ENCODE peak calls at places on chromosomes 11 and 22, in eight cellular contexts. One of them, this sample, is unnamed.

GRCh38 chr22:36027960-36028645 is 521 bp downstream of the RBFOX2 start:
- DNase-seq in posterior cingulate gyrus: peak
- DNase-seq in activated T-cell treated with anti-CD3 and anti-CD28 coated beads, Interleukin-2, amount 50 U/mL, for 24 hours: no peak
- DNase-seq in upper lobe of right lung: no peak
- DNase-seq in GF-D8: no peak
- DNase-seq in effector CD4-positive, alpha-beta T cell: peak
- DNase-seq in HAP-1: no peak
- DNase-seq in memory B cell: no peak
- DNase-seq in this sample: peak

GRCh38 chr11:80899381-80899780 is 1458.6 kb upstream of the TENM4 start:
- DNase-seq in posterior cingulate gyrus: no peak
- DNase-seq in activated T-cell treated with anti-CD3 and anti-CD28 coated beads, Interleukin-2, amount 50 U/mL, for 24 hours: no peak
- DNase-seq in upper lobe of right lung: no peak
- DNase-seq in GF-D8: no peak
- DNase-seq in effector CD4-positive, alpha-beta T cell: no peak
- DNase-seq in HAP-1: no peak
- DNase-seq in memory B cell: no peak
- DNase-seq in this sample: no peak

GRCh38 chr11:66950113-66950535 is 8.1 kb downstream of the PC start:
- DNase-seq in posterior cingulate gyrus: peak
- DNase-seq in activated T-cell treated with anti-CD3 and anti-CD28 coated beads, Interleukin-2, amount 50 U/mL, for 24 hours: peak
- DNase-seq in upper lobe of right lung: no peak
- DNase-seq in GF-D8: no peak
- DNase-seq in effector CD4-positive, alpha-beta T cell: no peak
- DNase-seq in HAP-1: no peak
- DNase-seq in memory B cell: no peak
- DNase-seq in this sample: no peak

GRCh38 chr11:128662960-128663359 is 30.9 kb upstream of the FLI1 start:
- DNase-seq in posterior cingulate gyrus: no peak
- DNase-seq in activated T-cell treated with anti-CD3 and anti-CD28 coated beads, Interleukin-2, amount 50 U/mL, for 24 hours: no peak
- DNase-seq in upper lobe of right lung: no peak
- DNase-seq in GF-D8: peak
- DNase-seq in effector CD4-positive, alpha-beta T cell: no peak
- DNase-seq in HAP-1: no peak
- DNase-seq in memory B cell: no peak
- DNase-seq in this sample: no peak

GRCh38 chr11:15886866-15887265 is 469.5 kb downstream of the SOX6 start:
- DNase-seq in posterior cingulate gyrus: no peak
- DNase-seq in activated T-cell treated with anti-CD3 and anti-CD28 coated beads, Interleukin-2, amount 50 U/mL, for 24 hours: no peak
- DNase-seq in upper lobe of right lung: no peak
- DNase-seq in GF-D8: no peak
- DNase-seq in effector CD4-positive, alpha-beta T cell: no peak
- DNase-seq in HAP-1: no peak
- DNase-seq in memory B cell: no peak
- DNase-seq in this sample: no peak

GRCh38 chr11:28984216-28984615 is 876.0 kb downstream of the METTL15 start:
- DNase-seq in posterior cingulate gyrus: no peak
- DNase-seq in activated T-cell treated with anti-CD3 and anti-CD28 coated beads, Interleukin-2, amount 50 U/mL, for 24 hours: no peak
- DNase-seq in upper lobe of right lung: no peak
- DNase-seq in GF-D8: no peak
- DNase-seq in effector CD4-positive, alpha-beta T cell: no peak
- DNase-seq in HAP-1: no peak
- DNase-seq in memory B cell: no peak
- DNase-seq in this sample: no peak

GRCh38 chr11:3962406-3962840 is 107.0 kb downstream of the STIM1 start:
- DNase-seq in posterior cingulate gyrus: no peak
- DNase-seq in activated T-cell treated with anti-CD3 and anti-CD28 coated beads, Interleukin-2, amount 50 U/mL, for 24 hours: no peak
- DNase-seq in upper lobe of right lung: no peak
- DNase-seq in GF-D8: no peak
- DNase-seq in effector CD4-positive, alpha-beta T cell: no peak
- DNase-seq in HAP-1: no peak
- DNase-seq in memory B cell: no peak
- DNase-seq in this sample: no peak

GRCh38 chr11:129041611-129042018 is 98.9 kb upstream of the TP53AIP1 start:
- DNase-seq in posterior cingulate gyrus: no peak
- DNase-seq in activated T-cell treated with anti-CD3 and anti-CD28 coated beads, Interleukin-2, amount 50 U/mL, for 24 hours: no peak
- DNase-seq in upper lobe of right lung: no peak
- DNase-seq in GF-D8: no peak
- DNase-seq in effector CD4-positive, alpha-beta T cell: no peak
- DNase-seq in HAP-1: no peak
- DNase-seq in memory B cell: no peak
- DNase-seq in this sample: no peak

GRCh38 chr11:24264868-24265267 is 232.0 kb upstream of the LUZP2 start:
- DNase-seq in posterior cingulate gyrus: no peak
- DNase-seq in activated T-cell treated with anti-CD3 and anti-CD28 coated beads, Interleukin-2, amount 50 U/mL, for 24 hours: no peak
- DNase-seq in upper lobe of right lung: no peak
- DNase-seq in GF-D8: no peak
- DNase-seq in effector CD4-positive, alpha-beta T cell: no peak
- DNase-seq in HAP-1: no peak
- DNase-seq in memory B cell: no peak
- DNase-seq in this sample: no peak

GRCh38 chr11:114317738-114318137 is 21.5 kb downstream of the NNMT start:
- DNase-seq in posterior cingulate gyrus: no peak
- DNase-seq in activated T-cell treated with anti-CD3 and anti-CD28 coated beads, Interleukin-2, amount 50 U/mL, for 24 hours: no peak
- DNase-seq in upper lobe of right lung: peak
- DNase-seq in GF-D8: peak
- DNase-seq in effector CD4-positive, alpha-beta T cell: no peak
- DNase-seq in HAP-1: peak
- DNase-seq in memory B cell: no peak
- DNase-seq in this sample: no peak

GRCh38 chr22:23925020-23925606 is 30.9 kb downstream of the MIF start:
- DNase-seq in posterior cingulate gyrus: no peak
- DNase-seq in activated T-cell treated with anti-CD3 and anti-CD28 coated beads, Interleukin-2, amount 50 U/mL, for 24 hours: no peak
- DNase-seq in upper lobe of right lung: no peak
- DNase-seq in GF-D8: no peak
- DNase-seq in effector CD4-positive, alpha-beta T cell: no peak
- DNase-seq in HAP-1: no peak
- DNase-seq in memory B cell: no peak
- DNase-seq in this sample: no peak

GRCh38 chr22:19970479-19971275 is 29.1 kb upstream of the TXNRD2 start:
- DNase-seq in posterior cingulate gyrus: peak
- DNase-seq in activated T-cell treated with anti-CD3 and anti-CD28 coated beads, Interleukin-2, amount 50 U/mL, for 24 hours: peak
- DNase-seq in upper lobe of right lung: peak
- DNase-seq in GF-D8: no peak
- DNase-seq in effector CD4-positive, alpha-beta T cell: peak
- DNase-seq in HAP-1: peak
- DNase-seq in memory B cell: peak
- DNase-seq in this sample: peak